ENCODE peak calls at places on chromosomes 16 and 17, in nine cellular contexts. V is lung, G is IMR-90, Z is psoas muscle, Y is cardiac muscle cell, Q is BE2C, P is spleen, N is heart right ventricle, K is tibial nerve. I is an unnamed sample.

GRCh38 chr17:45433136-45433535 is 466 bp upstream of the ARHGAP27 start:
- DNase-seq in G (no peak), Q (no peak), P (no peak), Z (no peak), K (no peak), N (no peak), Y (no peak), V (no peak), I (no peak)

GRCh38 chr16:83143788-83144187 is 517.0 kb downstream of the CDH13 start:
- DNase-seq in Q (no peak), P (no peak), N (no peak), Y (peak), G (peak), V (no peak), Z (no peak), K (no peak), I (no peak)

GRCh38 chr16:3548445-3548844 is 28.8 kb downstream of the NLRC3 start:
- DNase-seq in V (no peak), Z (no peak), K (no peak), N (no peak), G (no peak), P (peak), Y (no peak), Q (no peak), I (no peak)

GRCh38 chr17:54544239-54544638 is 356.4 kb upstream of the TOM1L1 start:
- DNase-seq in P (no peak), K (no peak), N (no peak), Z (no peak), V (no peak), G (no peak), Q (peak), Y (no peak), I (no peak)

GRCh38 chr17:57114085-57114673 is 29.1 kb downstream of the AKAP1 start:
- DNase-seq in Q (peak), K (peak), Y (peak), N (peak), V (no peak), P (peak), G (peak), Z (peak), I (no peak)

GRCh38 chr17:39152134-39152884 is 872 bp upstream of the PLXDC1 start:
- DNase-seq in P (no peak), N (peak), Z (no peak), Y (no peak), Q (no peak), K (peak), G (no peak), V (no peak), I (no peak)

GRCh38 chr17:80981062-80981902 is 10.4 kb upstream of the CHMP6 start:
- DNase-seq in P (peak), V (no peak), Y (no peak), K (no peak), N (no peak), Z (no peak), G (no peak), Q (peak), I (no peak)

GRCh38 chr16:25691519-25692091 is at the start of gene HS3ST4:
- DNase-seq in K (no peak), Z (no peak), G (no peak), Q (no peak), P (no peak), V (no peak), N (no peak), Y (no peak), I (no peak)

GRCh38 chr17:79077587-79077986 is 3.0 kb downstream of the ENGASE start:
- DNase-seq in V (no peak), N (no peak), Q (no peak), P (peak), G (no peak), Y (no peak), Z (no peak), K (no peak), I (no peak)

GRCh38 chr17:58337126-58337599 is 8.6 kb upstream of the TSPOAP1 start:
- DNase-seq in Q (no peak), N (no peak), V (no peak), G (peak), Z (no peak), K (no peak), Y (no peak), P (peak), I (no peak)

GRCh38 chr17:72771734-72772133 is 320.8 kb downstream of the SLC39A11 start:
- DNase-seq in K (no peak), P (no peak), V (no peak), G (no peak), Z (no peak), Y (no peak), Q (no peak), N (no peak), I (no peak)

GRCh38 chr16:81261049-81261648 is 22.7 kb downstream of the BCO1 start:
- DNase-seq in K (no peak), Y (peak), G (no peak), Q (peak), N (no peak), Z (no peak), P (no peak), V (no peak), I (no peak)

GRCh38 chr17:68143425-68143824 is 104.4 kb upstream of the AMZ2 start:
- DNase-seq in V (no peak), P (no peak), Q (no peak), Z (no peak), G (no peak), N (no peak), Y (no peak), K (no peak), I (no peak)

GRCh38 chr16:53792161-53792951 is 88.4 kb downstream of the FTO start:
- DNase-seq in K (no peak), Y (no peak), V (no peak), N (no peak), G (no peak), P (no peak), Q (no peak), Z (no peak), I (no peak)

GRCh38 chr16:5905935-5906334 is 808.3 kb upstream of the EEF2KMT start:
- DNase-seq in Q (no peak), P (no peak), N (no peak), Z (no peak), V (no peak), G (no peak), K (no peak), Y (no peak), I (no peak)

GRCh38 chr17:66578781-66579489 is 256.0 kb upstream of the CACNG5 start:
- DNase-seq in V (no peak), N (no peak), K (no peak), Y (no peak), Q (no peak), P (no peak), G (no peak), Z (no peak), I (no peak)

GRCh38 chr17:12985431-12986285 is 32.2 kb downstream of the ELAC2 start:
- DNase-seq in Z (no peak), P (no peak), V (no peak), Q (no peak), G (peak), K (peak), N (peak), Y (peak), I (no peak)

GRCh38 chr16:56700631-56701030 is 18.4 kb downstream of the MT1X start:
- DNase-seq in Z (no peak), Q (no peak), V (no peak), Y (no peak), G (no peak), N (no peak), P (no peak), K (no peak), I (no peak)

GRCh38 chr16:4613636-4614570 is 785 bp downstream of the UBALD1 start:
- DNase-seq in V (no peak), Y (peak), P (peak), Z (peak), Q (peak), G (peak), K (no peak), N (no peak), I (no peak)

GRCh38 chr17:41865596-41865893 is 322 bp upstream of the KLHL11 start:
- DNase-seq in N (no peak), Q (no peak), V (no peak), Y (no peak), K (no peak), P (no peak), G (no peak), Z (no peak), I (no peak)

GRCh38 chr17:5877948-5878347 is 192.2 kb upstream of the WSCD1 start:
- DNase-seq in P (no peak), V (no peak), Z (peak), N (peak), G (no peak), K (no peak), Q (no peak), Y (no peak), I (peak)

GRCh38 chr16:53099318-53100130 is 44.7 kb downstream of the CHD9 start:
- DNase-seq in K (peak), Y (peak), Z (peak), P (peak), V (peak), Q (peak), N (peak), G (peak), I (peak)

GRCh38 chr16:74465281-74465680 is 44.0 kb upstream of the CLEC18B start:
- DNase-seq in G (no peak), Q (no peak), N (no peak), Y (peak), K (no peak), V (no peak), Z (peak), P (no peak), I (no peak)

GRCh38 chr17:81189670-81190530 is 23.9 kb upstream of the AATK start:
- DNase-seq in P (no peak), Y (peak), G (no peak), Q (no peak), Z (peak), V (no peak), K (no peak), N (no peak), I (no peak)

GRCh38 chr17:60082946-60083471 is 4.3 kb upstream of the HEATR6 start:
- DNase-seq in Y (no peak), G (no peak), Q (no peak), K (no peak), Z (no peak), N (no peak), V (no peak), P (no peak), I (no peak)

GRCh38 chr17:40553694-40554534 is 11.4 kb downstream of the CCR7 start:
- DNase-seq in Z (peak), N (peak), Y (peak), K (peak), P (peak), V (peak), G (peak), Q (no peak), I (peak)

GRCh38 chr17:59829217-59830006 is 63.3 kb downstream of the TUBD1 start:
- DNase-seq in N (peak), V (no peak), P (no peak), Z (no peak), Q (no peak), K (no peak), Y (peak), G (peak), I (no peak)

GRCh38 chr16:12153662-12154061 is 177.1 kb downstream of the SNX29 start:
- DNase-seq in Z (no peak), V (no peak), Y (no peak), N (no peak), K (no peak), P (no peak), Q (no peak), G (no peak), I (no peak)

GRCh38 chr16:25371342-25371741 is 113.7 kb upstream of the ZKSCAN2 start:
- DNase-seq in Y (no peak), P (no peak), Q (no peak), G (no peak), K (no peak), Z (no peak), N (no peak), V (no peak), I (no peak)

GRCh38 chr17:57557793-57558681 is 187.1 kb downstream of the CCDC182 start:
- DNase-seq in Y (peak), P (no peak), Q (no peak), K (no peak), Z (no peak), N (no peak), G (peak), V (peak), I (no peak)

GRCh38 chr17:60280673-60281072 is 111.3 kb downstream of the USP32 start:
- DNase-seq in Q (no peak), V (no peak), Y (no peak), Z (no peak), K (no peak), P (no peak), N (no peak), G (no peak), I (no peak)

GRCh38 chr17:44909681-44910144 is 5.6 kb downstream of the GFAP start:
- DNase-seq in V (no peak), Y (no peak), P (peak), N (no peak), Z (no peak), K (no peak), G (peak), Q (no peak), I (no peak)

GRCh38 chr16:70660672-70661350 is 14.5 kb downstream of the IL34 start:
- DNase-seq in N (no peak), K (no peak), V (no peak), Z (no peak), G (no peak), Q (no peak), P (no peak), Y (no peak), I (no peak)

GRCh38 chr17:72173475-72174116 is 52.8 kb downstream of the SOX9 start:
- DNase-seq in V (no peak), G (peak), K (no peak), Y (no peak), Q (no peak), N (no peak), P (no peak), Z (no peak), I (no peak)

GRCh38 chr17:3959295-3959899 is 4.8 kb downstream of the ATP2A3 start:
- DNase-seq in Q (no peak), K (no peak), P (no peak), V (no peak), N (no peak), Y (peak), G (peak), Z (no peak), I (no peak)

GRCh38 chr17:41298458-41299135 is 4.1 kb downstream of the KRTAP29-1 start:
- DNase-seq in P (no peak), G (no peak), Q (no peak), Z (no peak), K (no peak), V (no peak), N (no peak), Y (no peak), I (no peak)

GRCh38 chr16:47578573-47578972 is 117.4 kb downstream of the PHKB start:
- DNase-seq in N (no peak), K (no peak), Z (no peak), V (no peak), G (peak), P (no peak), Y (no peak), Q (no peak), I (no peak)

GRCh38 chr17:64278614-64279013 is 15.6 kb upstream of the TEX2 start:
- DNase-seq in P (no peak), K (no peak), N (peak), Q (no peak), G (peak), Y (peak), V (no peak), Z (no peak), I (no peak)

GRCh38 chr17:69539781-69540319 is 125.4 kb downstream of the MAP2K6 start:
- DNase-seq in V (no peak), Q (no peak), N (no peak), Z (no peak), Y (peak), G (peak), P (no peak), K (no peak), I (no peak)
- H3K4me3 ChIP-seq in V (no peak), Q (no peak), N (no peak), Z (no peak), Y (no peak), G (peak), P (no peak), K (no peak), I (no peak)

GRCh38 chr16:76309639-76310335 is 32.6 kb downstream of the CNTNAP4 start:
- DNase-seq in Q (no peak), V (no peak), Z (no peak), K (no peak), P (no peak), G (no peak), N (no peak), Y (no peak), I (no peak)
- H3K4me3 ChIP-seq in Q (no peak), V (no peak), Z (no peak), K (no peak), P (no peak), G (no peak), N (no peak), Y (no peak), I (no peak)

GRCh38 chr16:51155199-51155607 is 4.1 kb upstream of the SALL1 start:
- DNase-seq in N (no peak), Q (no peak), V (no peak), K (no peak), Z (no peak), P (no peak), G (no peak), Y (no peak), I (no peak)
- H3K4me3 ChIP-seq in N (peak), Q (no peak), V (no peak), K (peak), Z (peak), P (no peak), G (peak), Y (peak), I (no peak)

GRCh38 chr16:67660564-67661028 is at the start of gene PARD6A:
- DNase-seq in V (peak), N (peak), Q (peak), P (peak), Y (peak), Z (peak), G (peak), K (peak), I (peak)
- H3K4me3 ChIP-seq in V (peak), N (peak), Q (peak), P (peak), Y (peak), Z (peak), G (peak), K (peak), I (peak)

GRCh38 chr16:87243383-87243964 is 73.7 kb downstream of the C16orf95 start:
- DNase-seq in Y (no peak), V (no peak), G (no peak), K (no peak), Z (no peak), P (no peak), Q (no peak), N (no peak), I (no peak)

GRCh38 chr16:87248704-87249103 is 68.5 kb downstream of the C16orf95 start:
- DNase-seq in K (no peak), Y (no peak), N (no peak), V (no peak), Q (no peak), G (no peak), P (no peak), Z (no peak), I (no peak)

GRCh38 chr16:87246269-87247065 is 70.7 kb downstream of the C16orf95 start:
- DNase-seq in P (no peak), G (no peak), V (no peak), K (no peak), Q (no peak), N (no peak), Z (no peak), Y (no peak), I (no peak)

GRCh38 chr16:87241135-87241771 is 75.9 kb downstream of the C16orf95 start:
- DNase-seq in N (no peak), Y (no peak), V (no peak), Z (no peak), P (no peak), G (no peak), Q (no peak), K (no peak), I (peak)

GRCh38 chr16:87244646-87245197 is 72.5 kb downstream of the C16orf95 start:
- DNase-seq in N (no peak), Z (no peak), V (no peak), K (no peak), P (no peak), Q (no peak), G (no peak), Y (no peak), I (no peak)
- H3K4me3 ChIP-seq in N (no peak), Z (no peak), V (no peak), K (no peak), P (no peak), Q (no peak), G (no peak), Y (no peak), I (no peak)

GRCh38 chr16:88416686-88417085 is 33.9 kb downstream of the ZNF469 start:
- DNase-seq in G (no peak), P (no peak), V (no peak), N (no peak), Q (no peak), K (no peak), Y (no peak), Z (no peak), I (no peak)

GRCh38 chr16:88417684-88418476 is 35.1 kb downstream of the ZNF469 start:
- DNase-seq in K (no peak), Z (no peak), Y (no peak), V (no peak), N (no peak), G (no peak), P (no peak), Q (no peak), I (no peak)

GRCh38 chr16:88414521-88415380 is 32.0 kb downstream of the ZNF469 start:
- DNase-seq in K (no peak), G (no peak), N (no peak), P (no peak), V (no peak), Z (no peak), Q (no peak), Y (no peak), I (no peak)

GRCh38 chr16:88413631-88414030 is 30.9 kb downstream of the ZNF469 start:
- DNase-seq in V (no peak), Q (no peak), P (no peak), Z (no peak), N (no peak), G (no peak), K (no peak), Y (no peak), I (no peak)

DNA sequence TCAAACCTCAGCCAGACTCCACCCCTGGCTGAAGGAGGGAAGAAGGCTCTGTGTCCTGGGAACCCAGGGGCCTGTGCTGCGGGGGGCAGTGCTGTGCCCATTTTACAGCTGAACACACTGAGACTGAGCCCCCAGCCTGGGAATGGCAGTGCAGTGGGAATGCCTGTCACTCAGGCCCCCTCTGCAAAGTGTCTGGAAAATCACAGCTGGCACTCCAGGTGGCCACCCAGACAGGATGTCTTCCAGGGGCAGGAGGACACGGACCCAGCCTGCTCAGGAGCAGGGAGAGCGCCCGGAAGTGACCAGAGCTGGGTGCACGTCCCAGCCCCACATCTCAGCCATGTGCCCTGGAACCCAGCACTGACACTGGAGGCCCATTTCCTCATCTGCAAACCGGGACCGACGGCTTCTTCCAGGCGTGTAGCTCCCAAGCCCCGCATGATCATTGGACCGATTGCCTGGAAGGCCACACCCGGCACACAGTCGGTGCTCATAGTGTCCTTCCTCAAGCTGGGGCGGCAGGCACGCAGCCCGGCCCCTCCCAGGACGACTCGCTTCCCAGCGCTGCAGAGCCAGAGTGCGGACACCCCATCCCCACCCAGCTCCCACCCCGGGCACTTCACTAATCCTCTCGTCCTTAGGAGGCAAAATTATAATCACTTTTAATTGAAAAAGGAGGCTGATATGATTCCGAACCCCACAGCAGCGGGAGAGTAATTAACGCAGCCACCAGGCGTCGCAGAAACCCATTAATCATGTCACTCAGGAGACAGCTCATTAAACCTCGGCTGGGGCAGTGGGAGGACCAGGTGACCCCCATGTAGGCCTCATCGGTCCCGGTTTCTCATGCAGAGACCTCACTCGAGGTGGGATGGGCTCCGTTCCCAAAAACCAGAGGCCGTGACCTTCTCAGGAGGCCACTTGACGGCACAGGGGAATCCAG is 32.9 kb downstream of the ZNF469 start:
- DNase-seq in P (no peak), V (no peak), Z (no peak), G (no peak), Y (no peak), Q (no peak), N (no peak), K (no peak), I (no peak)
- H3K4me3 ChIP-seq in P (no peak), V (no peak), Z (no peak), G (no peak), Y (no peak), Q (no peak), N (no peak), K (no peak), I (no peak)